ENCODE peak calls at places on chromosomes 7 and 10, in seven cellular contexts. B, G, F, Z, S, L and U are unnamed samples. For H3K36me3, the result is how much of the 10 kb centered on the place peaks cover.

GRCh38 chr7:150322833-150323681 is at the start of the genes ACTR3C and LRRC61:
- DNase-seq in B (no peak), G (peak), F (no peak), Z (peak), S (peak), L (peak), U (peak)

GRCh38 chr10:60788543-60788942 is 10.3 kb downstream of the CDK1 start:
- DNase-seq in B (no peak), G (no peak), F (no peak), Z (no peak), S (no peak), L (no peak), U (no peak)

GRCh38 chr7:93889261-93889660 is 1.3 kb downstream of the TFPI2 start:
- DNase-seq in B (no peak), G (no peak), F (peak), Z (no peak), S (no peak), L (no peak), U (no peak)

GRCh38 chr7:20033621-20034200 is 183.5 kb downstream of the MACC1 start:
- DNase-seq in B (no peak), G (no peak), F (peak), Z (no peak), S (no peak), L (no peak), U (no peak)

GRCh38 chr10:133359554-133359971 is 1.7 kb upstream of the FUOM start:
- DNase-seq in B (no peak), G (no peak), F (no peak), Z (no peak), S (no peak), L (peak), U (no peak)

GRCh38 chr10:123974406-123974805 is 82.8 kb upstream of the CPXM2 start:
- DNase-seq in B (no peak), G (no peak), F (peak), Z (no peak), S (no peak), L (no peak), U (no peak)

GRCh38 chr7:29826530-29826822 is 20.2 kb downstream of the WIPF3 start:
- DNase-seq in B (no peak), G (no peak), F (no peak), Z (no peak), S (no peak), L (no peak), U (no peak)

GRCh38 chr10:132242103-132242840 is 55.5 kb downstream of the DPYSL4 start:
- DNase-seq in B (no peak), G (no peak), F (no peak), Z (no peak), S (no peak), L (no peak), U (no peak)

GRCh38 chr10:456486-456885 is 233.0 kb downstream of the DIP2C start:
- DNase-seq in B (no peak), G (no peak), F (no peak), Z (no peak), S (peak), L (no peak), U (no peak)

DNA sequence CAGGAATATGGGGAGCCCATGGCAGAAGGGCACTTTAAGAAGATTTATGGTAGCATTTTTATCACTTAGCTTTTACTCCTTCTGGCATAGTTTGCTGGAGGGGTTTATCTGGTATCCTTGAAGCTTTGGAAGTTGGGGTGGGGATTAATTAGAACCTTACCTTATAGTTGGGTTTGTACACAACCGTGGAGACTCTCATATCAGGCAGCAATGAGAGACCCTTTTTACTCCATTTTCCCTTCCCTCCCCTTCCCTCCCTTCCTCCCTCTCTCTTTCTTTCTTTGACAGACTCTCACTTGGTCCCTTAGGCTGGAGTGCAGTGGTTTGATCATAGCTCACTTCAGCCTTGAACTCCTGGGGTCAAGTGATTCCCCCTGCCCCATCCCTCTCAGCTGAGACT is 465.8 kb upstream of the PODXL start:
- DNase-seq in B (no peak), G (no peak), F (no peak), Z (no peak), S (no peak), L (no peak), U (no peak)
- H3K36me3 ChIP-seq in B (under half), G (under half), F (under half), Z (under half), S (under half), L (under half), U (under half)

GRCh38 chr10:99965700-99966099 is 44.0 kb downstream of the DNMBP start:
- DNase-seq in B (no peak), G (no peak), F (peak), Z (no peak), S (no peak), L (no peak), U (no peak)
- H3K27ac ChIP-seq in B (peak), G (no peak), F (peak), Z (peak), S (no peak), L (no peak), U (no peak)

GRCh38 chr7:5634107-5634950 is 147.1 kb downstream of the RNF216 start:
- DNase-seq in B (peak), G (peak), F (peak), Z (peak), S (peak), L (peak), U (peak)

GRCh38 chr7:5636914-5637313 is 144.5 kb downstream of the RNF216 start:
- DNase-seq in B (peak), G (peak), F (peak), Z (peak), S (peak), L (peak), U (peak)

GRCh38 chr7:5637415-5637814 is 144.0 kb downstream of the RNF216 start:
- DNase-seq in B (no peak), G (no peak), F (no peak), Z (no peak), S (peak), L (no peak), U (no peak)

GRCh38 chr7:5636446-5636835 is 145.0 kb downstream of the RNF216 start:
- DNase-seq in B (no peak), G (peak), F (peak), Z (no peak), S (no peak), L (no peak), U (no peak)

GRCh38 chr7:5635461-5636445 is 145.7 kb downstream of the RNF216 start:
- DNase-seq in B (no peak), G (no peak), F (peak), Z (no peak), S (peak), L (no peak), U (no peak)
- H3K36me3 ChIP-seq in B (under half), G (under half), F (under half), Z (under half), S (under half), L (under half), U (under half)

GRCh38 chr10:97781541-97782331 is 9.9 kb upstream of the SFRP5 start:
- DNase-seq in B (no peak), G (no peak), F (no peak), Z (no peak), S (no peak), L (no peak), U (no peak)

GRCh38 chr10:97779492-97779891 is 7.7 kb upstream of the SFRP5 start:
- DNase-seq in B (no peak), G (no peak), F (no peak), Z (no peak), S (no peak), L (no peak), U (no peak)

GRCh38 chr10:97782455-97783228 is 10.8 kb upstream of the SFRP5 start:
- DNase-seq in B (no peak), G (no peak), F (no peak), Z (peak), S (no peak), L (no peak), U (no peak)

GRCh38 chr10:97779975-97780374 is 8.2 kb upstream of the SFRP5 start:
- DNase-seq in B (no peak), G (no peak), F (no peak), Z (no peak), S (no peak), L (no peak), U (no peak)

DNA sequence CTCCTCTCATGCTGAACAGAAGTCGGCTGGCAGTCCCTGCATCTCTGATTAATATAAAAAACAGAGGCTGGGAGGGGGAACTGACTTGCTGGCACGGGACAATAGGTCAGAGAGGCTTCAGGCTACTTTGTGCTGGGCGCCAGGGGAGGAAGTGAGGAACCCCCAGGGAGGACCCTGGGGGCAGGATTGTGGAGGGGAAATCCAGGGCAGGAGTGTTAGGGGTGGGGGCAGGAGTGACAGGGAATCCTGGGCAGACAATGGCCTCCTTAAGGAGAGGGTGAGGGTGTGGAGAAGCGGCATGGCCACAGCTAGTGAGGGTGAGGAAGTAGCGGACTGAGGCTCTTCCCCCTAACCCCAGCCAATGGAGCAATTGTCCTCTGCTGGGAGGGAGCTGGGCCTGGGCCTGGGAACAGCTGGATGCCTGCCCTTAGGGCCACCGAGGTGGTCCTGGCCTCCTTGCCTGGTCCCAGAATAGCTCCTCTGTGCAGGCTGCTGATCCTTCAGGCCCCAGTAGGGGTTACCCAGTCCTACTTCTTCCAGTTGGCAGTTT is 9.3 kb upstream of the SFRP5 start:
- DNase-seq in B (no peak), G (no peak), F (no peak), Z (no peak), S (no peak), L (no peak), U (no peak)
- H3K27ac ChIP-seq in B (no peak), G (no peak), F (no peak), Z (peak), S (no peak), L (no peak), U (no peak)

GRCh38 chr10:79350407-79351154 is 3.3 kb downstream of the PPIF start:
- DNase-seq in B (no peak), G (no peak), F (no peak), Z (no peak), S (peak), L (no peak), U (no peak)

GRCh38 chr10:79353000-79353406 is 5.7 kb downstream of the PPIF start:
- DNase-seq in B (no peak), G (no peak), F (no peak), Z (no peak), S (no peak), L (no peak), U (no peak)

GRCh38 chr10:79353726-79354125 is 6.5 kb downstream of the PPIF start:
- DNase-seq in B (no peak), G (no peak), F (no peak), Z (no peak), S (no peak), L (no peak), U (no peak)

GRCh38 chr10:79351332-79351731 is 4.1 kb downstream of the PPIF start:
- DNase-seq in B (no peak), G (no peak), F (no peak), Z (no peak), S (peak), L (no peak), U (no peak)

GRCh38 chr10:79352035-79352595 is 4.8 kb downstream of the PPIF start:
- DNase-seq in B (no peak), G (no peak), F (no peak), Z (no peak), S (no peak), L (no peak), U (no peak)
- H3K36me3 ChIP-seq in B (half or more), G (under half), F (half or more), Z (half or more), S (under half), L (under half), U (under half)

GRCh38 chr10:91088300-91089140 is 131.9 kb upstream of the PCGF5 start:
- DNase-seq in B (no peak), G (no peak), F (peak), Z (no peak), S (no peak), L (no peak), U (no peak)
- H3K27ac ChIP-seq in B (peak), G (no peak), F (no peak), Z (peak), S (no peak), L (no peak), U (no peak)

GRCh38 chr10:79172881-79173280 is 104.1 kb downstream of the ZMIZ1 start:
- DNase-seq in B (no peak), G (no peak), F (no peak), Z (no peak), S (no peak), L (no peak), U (no peak)
- H3K36me3 ChIP-seq in B (under half), G (under half), F (under half), Z (under half), S (under half), L (under half), U (under half)

GRCh38 chr10:102629661-102630614 is 14.3 kb upstream of the TRIM8 start:
- DNase-seq in B (no peak), G (peak), F (peak), Z (no peak), S (peak), L (no peak), U (no peak)
- H3K27ac ChIP-seq in B (peak), G (peak), F (peak), Z (peak), S (peak), L (peak), U (peak)

DNA sequence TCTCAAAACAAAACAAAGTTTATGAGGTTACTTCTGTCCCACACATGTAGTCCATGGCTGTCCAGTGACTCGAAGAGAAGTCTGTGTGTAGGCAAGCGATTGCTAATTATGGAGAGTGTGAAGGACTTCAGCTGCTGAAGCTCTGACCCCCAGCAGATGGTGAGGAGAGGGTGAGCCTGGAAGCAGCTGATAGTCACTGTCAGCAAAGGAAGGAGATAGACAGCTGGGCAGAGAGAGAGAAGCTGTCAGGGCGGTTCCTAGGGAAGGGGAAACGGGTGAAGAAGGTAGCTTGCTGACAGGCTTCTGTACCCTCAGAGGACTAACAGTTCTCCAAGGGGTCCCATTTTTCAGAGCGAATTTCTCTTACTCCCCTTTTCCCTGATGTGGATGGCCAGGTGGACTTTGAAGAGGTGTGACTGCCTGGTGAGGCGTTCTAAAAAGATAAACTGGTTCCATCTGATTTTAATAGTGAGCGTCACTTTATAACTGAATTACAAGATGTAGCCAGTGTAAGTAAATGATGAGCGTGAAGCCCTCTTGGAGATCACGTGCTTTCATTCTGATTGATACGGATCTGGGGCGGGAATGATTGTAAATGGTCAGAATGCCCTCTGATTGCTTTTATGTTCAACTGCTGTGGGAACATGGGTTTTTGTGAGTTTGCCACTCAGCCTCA is 12.1 kb downstream of the ZSCAN21 start:
- DNase-seq in B (no peak), G (no peak), F (no peak), Z (no peak), S (no peak), L (no peak), U (no peak)
- H3K36me3 ChIP-seq in B (half or more), G (under half), F (under half), Z (half or more), S (under half), L (under half), U (under half)

GRCh38 chr10:127991543-127992255 is 84.8 kb downstream of the PTPRE start:
- DNase-seq in B (no peak), G (no peak), F (peak), Z (no peak), S (no peak), L (no peak), U (no peak)

GRCh38 chr10:127986543-127987466 is 79.9 kb downstream of the PTPRE start:
- DNase-seq in B (no peak), G (no peak), F (no peak), Z (no peak), S (no peak), L (no peak), U (no peak)

GRCh38 chr10:127990846-127991542 is 84.1 kb downstream of the PTPRE start:
- DNase-seq in B (no peak), G (no peak), F (peak), Z (no peak), S (no peak), L (no peak), U (no peak)

GRCh38 chr10:127987467-127988380 is 80.8 kb downstream of the PTPRE start:
- DNase-seq in B (no peak), G (no peak), F (no peak), Z (no peak), S (no peak), L (no peak), U (no peak)

GRCh38 chr10:127989481-127989964 is 82.6 kb downstream of the PTPRE start:
- DNase-seq in B (no peak), G (no peak), F (no peak), Z (no peak), S (no peak), L (no peak), U (no peak)
- H3K27ac ChIP-seq in B (no peak), G (no peak), F (no peak), Z (peak), S (peak), L (no peak), U (no peak)